ENCODE peak calls at places on chromosomes 2 and 18, in four cellular contexts. F is upper lobe of right lung, N is GM23338, T is neuronal stem cell. G is an unnamed sample.
A peak's percentile ranks its signal among the peaks of the same experiment; 100 is the strongest.

GRCh38 chr2:87401726-87402345 is 346.1 kb upstream of the PLGLB2 start:
- DNase-seq in F (no peak), N (no peak), T (no peak), G (no peak)

GRCh38 chr2:104890092-104890393 is 36.1 kb downstream of the POU3F3 start:
- DNase-seq in F (no peak), N (no peak), T (no peak), G (no peak)

GRCh38 chr18:7116001-7116831 is 1.4 kb downstream of the LAMA1 start:
- DNase-seq in F (no peak), N (peak; percentile 78), T (peak; percentile 69), G (peak; percentile 77)

GRCh38 chr18:11323359-11323819 is 174.0 kb upstream of the PIEZO2 start:
- DNase-seq in F (no peak), N (no peak), T (no peak), G (peak; percentile 7)

GRCh38 chr2:72483346-72483745 is 335.7 kb upstream of the CYP26B1 start:
- DNase-seq in F (no peak), N (no peak), T (no peak), G (no peak)

GRCh38 chr18:51330148-51330547 is 132.7 kb upstream of the MEX3C start:
- DNase-seq in F (no peak), N (no peak), T (no peak), G (no peak)

GRCh38 chr18:10062941-10063300 is 149.1 kb downstream of the VAPA start:
- DNase-seq in F (no peak), N (no peak), T (no peak), G (no peak)

GRCh38 chr2:176152350-176153181 is 1.2 kb downstream of the HOXD4 start:
- DNase-seq in F (no peak), N (peak; percentile 36), T (no peak), G (peak; percentile 73)

GRCh38 chr2:31812051-31812798 is 198.6 kb downstream of the MEMO1 start:
- DNase-seq in F (no peak), N (no peak), T (no peak), G (no peak)

GRCh38 chr18:49667462-49667861 is 105.6 kb downstream of the LIPG start:
- DNase-seq in F (no peak), N (no peak), T (no peak), G (no peak)

GRCh38 chr2:43013821-43014345 is 212.5 kb downstream of the ZFP36L2 start:
- DNase-seq in F (no peak), N (peak; percentile 38), T (no peak), G (peak; percentile 47)

GRCh38 chr2:80073134-80073561 is 231.4 kb downstream of the LRRTM1 start:
- DNase-seq in F (no peak), N (peak; percentile 91), T (peak; percentile 57), G (peak; percentile 46)

GRCh38 chr2:38274286-38275276 is 102.5 kb downstream of the ATL2 start:
- DNase-seq in F (no peak), N (peak; percentile 78), T (peak; percentile 57), G (peak; percentile 38)

GRCh38 chr2:28604284-28604843 is 108.5 kb downstream of the PLB1 start:
- DNase-seq in F (no peak), N (no peak), T (no peak), G (no peak)

GRCh38 chr2:9565436-9566153 is 10.0 kb upstream of the ADAM17 start:
- DNase-seq in F (no peak), N (no peak), T (no peak), G (no peak)

GRCh38 chr18:72107647-72108046 is 436.5 kb downstream of the CBLN2 start:
- DNase-seq in F (no peak), N (peak; percentile 46), T (peak; percentile 56), G (peak; percentile 15)

GRCh38 chr2:211468881-211469280 is 912.5 kb downstream of the CPS1 start:
- DNase-seq in F (no peak), N (peak; percentile 22), T (peak; percentile 21), G (no peak)

GRCh38 chr2:239544141-239544800 is 143.5 kb upstream of the HDAC4 start:
- DNase-seq in F (no peak), N (no peak), T (no peak), G (no peak)

GRCh38 chr2:241849616-241850543 is 8.8 kb downstream of the PDCD1 start:
- DNase-seq in F (peak; percentile 63), N (no peak), T (no peak), G (peak; percentile 76)

GRCh38 chr18:22189431-22189830 is 20.0 kb downstream of the GATA6 start:
- DNase-seq in F (no peak), N (no peak), T (no peak), G (no peak)

GRCh38 chr18:29779096-29779495 is 1263.4 kb downstream of the DSC3 start:
- DNase-seq in F (no peak), N (no peak), T (no peak), G (no peak)

GRCh38 chr2:98500561-98500960 is 55.9 kb downstream of the INPP4A start:
- DNase-seq in F (no peak), N (no peak), T (no peak), G (no peak)

GRCh38 chr18:76979906-76980305 is 152.7 kb downstream of the MBP start:
- DNase-seq in F (no peak), N (no peak), T (no peak), G (no peak)

GRCh38 chr18:76984193-76985155 is 148.1 kb downstream of the MBP start:
- DNase-seq in F (peak; percentile 51), N (no peak), T (no peak), G (no peak)

GRCh38 chr2:171433763-171434670 is at the start of the genes DCAF17 and METTL8:
- DNase-seq in F (peak; percentile 98), N (peak; percentile 98), T (peak; percentile 95), G (peak; percentile 94)

GRCh38 chr2:206266130-206267125 is 8.0 kb upstream of the ZDBF2 start:
- DNase-seq in F (no peak), N (no peak), T (no peak), G (no peak)
- H3K27me3 ChIP-seq in F (peaks cover 89% of the 10 kb centered on the region), N (peaks cover 25% of the 10 kb centered on the region), T (peaks cover 23% of the 10 kb centered on the region), G (peaks cover 11% of the 10 kb centered on the region)

DNA sequence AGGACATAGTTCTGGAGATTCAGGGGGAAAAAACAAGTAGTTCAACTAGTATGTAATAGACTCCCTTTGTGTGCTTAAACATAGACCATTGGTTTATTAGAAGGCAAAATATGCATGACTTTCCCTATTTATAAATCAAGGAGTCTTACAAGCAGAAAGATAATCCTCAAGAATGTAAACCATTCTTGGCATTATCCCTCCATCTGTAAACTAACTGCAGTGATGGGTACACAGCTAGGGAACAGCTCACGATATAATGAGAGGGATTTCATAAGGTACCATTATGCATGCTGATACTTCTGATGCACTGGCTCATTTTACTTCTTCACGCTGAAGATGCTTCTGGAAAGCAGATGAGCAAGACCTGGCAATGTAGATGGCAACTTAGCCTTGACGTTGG is 878 bp downstream of the FBXO15 start:
- DNase-seq in F (no peak), N (no peak), T (no peak), G (no peak)
- H3K4me3 ChIP-seq in F (peak overlapping the region; percentile 75), N (peak overlapping the region; percentile 82), T (peak overlapping the region; percentile 97), G (peak overlapping the region; percentile 96)

DNA sequence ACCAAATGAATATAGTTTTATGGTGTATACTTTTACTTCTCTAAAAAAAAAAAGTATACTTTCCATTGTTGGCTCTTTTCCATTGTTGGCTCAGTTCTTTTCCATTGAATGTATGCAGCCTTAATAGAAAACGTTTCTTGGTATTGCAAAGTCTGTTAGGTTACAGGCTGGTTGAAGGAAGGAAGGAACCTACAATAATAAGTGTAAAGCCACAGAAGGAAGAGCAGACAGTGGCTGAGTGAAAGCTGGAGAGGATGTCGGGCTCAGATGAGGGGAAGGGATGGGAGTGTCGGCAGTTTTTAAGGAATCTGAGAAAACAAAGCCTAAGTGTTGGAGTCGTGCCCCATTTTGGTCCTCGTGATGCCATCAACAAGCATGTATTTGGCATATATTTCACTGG is 6.8 kb downstream of the COPS8 start:
- DNase-seq in F (no peak), N (no peak), T (no peak), G (no peak)
- H3K36me3 ChIP-seq in F (peaks cover 63% of the 10 kb centered on the region), N (peaks cover 33% of the 10 kb centered on the region), T (peaks cover 96% of the 10 kb centered on the region), G (peaks cover 7% of the 10 kb centered on the region)

GRCh38 chr2:75537658-75538057 is 23.1 kb downstream of the EVA1A start:
- DNase-seq in F (no peak), N (no peak), T (no peak), G (no peak)

GRCh38 chr2:75541430-75541829 is 19.3 kb downstream of the EVA1A start:
- DNase-seq in F (no peak), N (no peak), T (no peak), G (no peak)

GRCh38 chr2:75543446-75543845 is 17.3 kb downstream of the EVA1A start:
- DNase-seq in F (no peak), N (no peak), T (no peak), G (no peak)

GRCh38 chr2:75539955-75540716 is 20.6 kb downstream of the EVA1A start:
- DNase-seq in F (no peak), N (no peak), T (no peak), G (no peak)

DNA sequence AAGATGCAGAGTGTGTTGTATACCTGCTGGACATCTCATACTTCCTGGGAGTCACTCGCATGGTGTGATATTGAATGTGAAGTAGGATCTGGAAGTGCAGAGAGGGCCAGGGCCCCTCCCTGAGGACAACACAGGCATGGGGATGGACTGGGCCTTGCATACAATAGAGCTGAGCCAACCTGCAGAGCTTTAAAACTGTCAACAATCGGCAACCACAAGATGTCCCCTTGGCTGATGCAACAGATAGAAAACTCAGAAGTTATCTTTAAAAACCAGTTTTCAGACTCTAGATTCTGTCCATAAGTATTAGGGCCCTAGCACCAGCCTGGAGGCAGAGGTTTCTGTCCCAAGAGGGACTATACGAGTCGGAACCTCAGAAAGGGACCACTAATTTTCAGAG is 19.7 kb downstream of the EVA1A start:
- DNase-seq in F (no peak), N (no peak), T (no peak), G (no peak)
- H3K27me3 ChIP-seq in F (no peaks in the 10 kb centered on the region), N (no peaks in the 10 kb centered on the region), T (no peaks in the 10 kb centered on the region), G (no peaks in the 10 kb centered on the region)

GRCh38 chr2:59887348-59887747 is 666.1 kb downstream of the BCL11A start:
- DNase-seq in F (no peak), N (no peak), T (no peak), G (no peak)
- H3K4me3 ChIP-seq in F (no peak overlapping the region), N (no peak overlapping the region), T (no peak overlapping the region), G (no peak overlapping the region)

DNA sequence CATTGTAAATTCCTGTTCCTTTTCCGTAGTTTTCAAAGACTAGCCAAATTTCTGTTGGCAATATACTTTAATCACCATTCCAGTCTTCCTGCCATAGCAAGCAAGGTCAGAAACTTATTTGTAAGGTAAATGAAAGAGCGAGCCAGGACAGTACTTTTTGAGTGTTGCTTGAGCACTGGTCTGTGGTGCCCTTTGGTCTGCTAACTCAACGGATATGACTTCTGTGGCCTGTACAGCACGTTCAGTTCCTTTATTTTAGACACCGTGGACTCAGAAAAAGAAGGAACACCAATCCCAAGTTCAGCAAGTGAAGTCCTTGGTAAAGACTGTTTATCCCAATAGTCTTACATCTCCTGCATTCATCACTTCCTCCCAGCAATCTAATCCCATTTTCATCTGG is 166.3 kb downstream of the MYO1B start:
- DNase-seq in F (no peak), N (no peak), T (no peak), G (no peak)
- H3K36me3 ChIP-seq in F (peaks cover 82% of the 10 kb centered on the region), N (peaks cover 30% of the 10 kb centered on the region), T (peaks cover 99% of the 10 kb centered on the region), G (peaks cover 6% of the 10 kb centered on the region)

G was measured in H7.